ENCODE peak calls at places on chromosomes 4 and X, in five cellular contexts. One of them, this sample, is unnamed.

GRCh38 chrX:34893741-34894140 is 48.9 kb upstream of the FAM47B start:
- ATAC-seq in activated CD8-positive, alpha-beta T cell treated with anti-CD3 and anti-CD28 coated beads, Interleukin-2, amount 10 ng/mL, durations not matched to agents 7 days and 5 days: no peak
- ATAC-seq in gastrocnemius medialis: no peak
- ATAC-seq in Right ventricle myocardium inferior: no peak
- ATAC-seq in activated T-cell treated with anti-CD3 and anti-CD28 coated beads, Interleukin-2, amount 50 U/mL, for 72 hours: no peak
- ATAC-seq in this sample: no peak

GRCh38 chr4:211033-211511 is 86.8 kb downstream of the ZNF718 start:
- ATAC-seq in activated CD8-positive, alpha-beta T cell treated with anti-CD3 and anti-CD28 coated beads, Interleukin-2, amount 10 ng/mL, durations not matched to agents 7 days and 5 days: peak
- ATAC-seq in activated T-cell treated with anti-CD3 and anti-CD28 coated beads, Interleukin-2, amount 50 U/mL, for 72 hours: no peak
- ATAC-seq in gastrocnemius medialis: no peak
- ATAC-seq in Right ventricle myocardium inferior: no peak
- ATAC-seq in this sample: no peak

GRCh38 chr4:84750260-84750955 is 167.5 kb downstream of the CDS1 start:
- ATAC-seq in Right ventricle myocardium inferior: peak
- ATAC-seq in activated CD8-positive, alpha-beta T cell treated with anti-CD3 and anti-CD28 coated beads, Interleukin-2, amount 10 ng/mL, durations not matched to agents 7 days and 5 days: no peak
- ATAC-seq in gastrocnemius medialis: peak
- ATAC-seq in activated T-cell treated with anti-CD3 and anti-CD28 coated beads, Interleukin-2, amount 50 U/mL, for 72 hours: no peak
- ATAC-seq in this sample: peak

GRCh38 chr4:144655491-144655890 is 9.5 kb downstream of the HHIP start:
- ATAC-seq in activated CD8-positive, alpha-beta T cell treated with anti-CD3 and anti-CD28 coated beads, Interleukin-2, amount 10 ng/mL, durations not matched to agents 7 days and 5 days: no peak
- ATAC-seq in activated T-cell treated with anti-CD3 and anti-CD28 coated beads, Interleukin-2, amount 50 U/mL, for 72 hours: no peak
- ATAC-seq in gastrocnemius medialis: no peak
- ATAC-seq in Right ventricle myocardium inferior: no peak
- ATAC-seq in this sample: no peak

GRCh38 chr4:23976423-23976822 is 86.6 kb upstream of the PPARGC1A start:
- ATAC-seq in Right ventricle myocardium inferior: no peak
- ATAC-seq in activated CD8-positive, alpha-beta T cell treated with anti-CD3 and anti-CD28 coated beads, Interleukin-2, amount 10 ng/mL, durations not matched to agents 7 days and 5 days: no peak
- ATAC-seq in activated T-cell treated with anti-CD3 and anti-CD28 coated beads, Interleukin-2, amount 50 U/mL, for 72 hours: no peak
- ATAC-seq in gastrocnemius medialis: no peak
- ATAC-seq in this sample: no peak

GRCh38 chr4:2135083-2135482 is 76.0 kb downstream of the NAT8L start:
- ATAC-seq in activated CD8-positive, alpha-beta T cell treated with anti-CD3 and anti-CD28 coated beads, Interleukin-2, amount 10 ng/mL, durations not matched to agents 7 days and 5 days: peak
- ATAC-seq in Right ventricle myocardium inferior: no peak
- ATAC-seq in activated T-cell treated with anti-CD3 and anti-CD28 coated beads, Interleukin-2, amount 50 U/mL, for 72 hours: peak
- ATAC-seq in gastrocnemius medialis: no peak
- ATAC-seq in this sample: no peak

GRCh38 chrX:18966624-18967023 is 17.3 kb downstream of the PHKA2 start:
- ATAC-seq in Right ventricle myocardium inferior: peak
- ATAC-seq in activated T-cell treated with anti-CD3 and anti-CD28 coated beads, Interleukin-2, amount 50 U/mL, for 72 hours: no peak
- ATAC-seq in gastrocnemius medialis: peak
- ATAC-seq in activated CD8-positive, alpha-beta T cell treated with anti-CD3 and anti-CD28 coated beads, Interleukin-2, amount 10 ng/mL, durations not matched to agents 7 days and 5 days: no peak
- ATAC-seq in this sample: no peak

GRCh38 chr4:133856736-133857355 is 344.7 kb downstream of the PABPC4L start:
- ATAC-seq in gastrocnemius medialis: no peak
- ATAC-seq in activated CD8-positive, alpha-beta T cell treated with anti-CD3 and anti-CD28 coated beads, Interleukin-2, amount 10 ng/mL, durations not matched to agents 7 days and 5 days: no peak
- ATAC-seq in Right ventricle myocardium inferior: no peak
- ATAC-seq in activated T-cell treated with anti-CD3 and anti-CD28 coated beads, Interleukin-2, amount 50 U/mL, for 72 hours: no peak
- ATAC-seq in this sample: no peak

GRCh38 chr4:114368751-114369150 is 229.9 kb upstream of the UGT8 start:
- ATAC-seq in Right ventricle myocardium inferior: no peak
- ATAC-seq in gastrocnemius medialis: no peak
- ATAC-seq in activated T-cell treated with anti-CD3 and anti-CD28 coated beads, Interleukin-2, amount 50 U/mL, for 72 hours: no peak
- ATAC-seq in activated CD8-positive, alpha-beta T cell treated with anti-CD3 and anti-CD28 coated beads, Interleukin-2, amount 10 ng/mL, durations not matched to agents 7 days and 5 days: no peak
- ATAC-seq in this sample: no peak

GRCh38 chr4:39255916-39256315 is 73.6 kb downstream of the WDR19 start:
- ATAC-seq in activated CD8-positive, alpha-beta T cell treated with anti-CD3 and anti-CD28 coated beads, Interleukin-2, amount 10 ng/mL, durations not matched to agents 7 days and 5 days: no peak
- ATAC-seq in activated T-cell treated with anti-CD3 and anti-CD28 coated beads, Interleukin-2, amount 50 U/mL, for 72 hours: no peak
- ATAC-seq in gastrocnemius medialis: no peak
- ATAC-seq in Right ventricle myocardium inferior: no peak
- ATAC-seq in this sample: no peak

GRCh38 chr4:142091085-142091513 is 454.7 kb downstream of the IL15 start:
- ATAC-seq in activated T-cell treated with anti-CD3 and anti-CD28 coated beads, Interleukin-2, amount 50 U/mL, for 72 hours: no peak
- ATAC-seq in activated CD8-positive, alpha-beta T cell treated with anti-CD3 and anti-CD28 coated beads, Interleukin-2, amount 10 ng/mL, durations not matched to agents 7 days and 5 days: no peak
- ATAC-seq in Right ventricle myocardium inferior: peak
- ATAC-seq in gastrocnemius medialis: peak
- ATAC-seq in this sample: peak

GRCh38 chrX:145475725-145476124 is 228.4 kb downstream of the SPANXN1 start:
- ATAC-seq in Right ventricle myocardium inferior: no peak
- ATAC-seq in activated T-cell treated with anti-CD3 and anti-CD28 coated beads, Interleukin-2, amount 50 U/mL, for 72 hours: no peak
- ATAC-seq in gastrocnemius medialis: no peak
- ATAC-seq in activated CD8-positive, alpha-beta T cell treated with anti-CD3 and anti-CD28 coated beads, Interleukin-2, amount 10 ng/mL, durations not matched to agents 7 days and 5 days: no peak
- ATAC-seq in this sample: no peak

GRCh38 chrX:56231706-56232105 is 450 bp upstream of the KLF8 start:
- ATAC-seq in gastrocnemius medialis: no peak
- ATAC-seq in activated CD8-positive, alpha-beta T cell treated with anti-CD3 and anti-CD28 coated beads, Interleukin-2, amount 10 ng/mL, durations not matched to agents 7 days and 5 days: no peak
- ATAC-seq in Right ventricle myocardium inferior: no peak
- ATAC-seq in activated T-cell treated with anti-CD3 and anti-CD28 coated beads, Interleukin-2, amount 50 U/mL, for 72 hours: no peak
- ATAC-seq in this sample: no peak

GRCh38 chr4:77308843-77309242 is 151.8 kb downstream of the CCNG2 start:
- ATAC-seq in activated T-cell treated with anti-CD3 and anti-CD28 coated beads, Interleukin-2, amount 50 U/mL, for 72 hours: peak
- ATAC-seq in gastrocnemius medialis: no peak
- ATAC-seq in activated CD8-positive, alpha-beta T cell treated with anti-CD3 and anti-CD28 coated beads, Interleukin-2, amount 10 ng/mL, durations not matched to agents 7 days and 5 days: no peak
- ATAC-seq in Right ventricle myocardium inferior: no peak
- ATAC-seq in this sample: no peak

GRCh38 chr4:173243321-173243720 is 74.7 kb downstream of the GALNT7 start:
- ATAC-seq in Right ventricle myocardium inferior: no peak
- ATAC-seq in gastrocnemius medialis: peak
- ATAC-seq in activated T-cell treated with anti-CD3 and anti-CD28 coated beads, Interleukin-2, amount 50 U/mL, for 72 hours: no peak
- ATAC-seq in activated CD8-positive, alpha-beta T cell treated with anti-CD3 and anti-CD28 coated beads, Interleukin-2, amount 10 ng/mL, durations not matched to agents 7 days and 5 days: no peak
- ATAC-seq in this sample: peak

GRCh38 chrX:9638871-9639270 is 126.8 kb downstream of the GPR143 start:
- ATAC-seq in gastrocnemius medialis: no peak
- ATAC-seq in activated T-cell treated with anti-CD3 and anti-CD28 coated beads, Interleukin-2, amount 50 U/mL, for 72 hours: no peak
- ATAC-seq in activated CD8-positive, alpha-beta T cell treated with anti-CD3 and anti-CD28 coated beads, Interleukin-2, amount 10 ng/mL, durations not matched to agents 7 days and 5 days: no peak
- ATAC-seq in Right ventricle myocardium inferior: no peak
- ATAC-seq in this sample: no peak

GRCh38 chr4:699816-700580 is 5.6 kb upstream of the PCGF3 start:
- ATAC-seq in activated T-cell treated with anti-CD3 and anti-CD28 coated beads, Interleukin-2, amount 50 U/mL, for 72 hours: no peak
- ATAC-seq in activated CD8-positive, alpha-beta T cell treated with anti-CD3 and anti-CD28 coated beads, Interleukin-2, amount 10 ng/mL, durations not matched to agents 7 days and 5 days: no peak
- ATAC-seq in gastrocnemius medialis: no peak
- ATAC-seq in Right ventricle myocardium inferior: no peak
- ATAC-seq in this sample: no peak

GRCh38 chrX:9912341-9912740 is 54.8 kb upstream of the CLDN34 start:
- ATAC-seq in activated CD8-positive, alpha-beta T cell treated with anti-CD3 and anti-CD28 coated beads, Interleukin-2, amount 10 ng/mL, durations not matched to agents 7 days and 5 days: no peak
- ATAC-seq in activated T-cell treated with anti-CD3 and anti-CD28 coated beads, Interleukin-2, amount 50 U/mL, for 72 hours: no peak
- ATAC-seq in gastrocnemius medialis: no peak
- ATAC-seq in Right ventricle myocardium inferior: no peak
- ATAC-seq in this sample: no peak

GRCh38 chr4:125243835-125244397 is 70.8 kb upstream of the FAT4 start:
- ATAC-seq in activated CD8-positive, alpha-beta T cell treated with anti-CD3 and anti-CD28 coated beads, Interleukin-2, amount 10 ng/mL, durations not matched to agents 7 days and 5 days: no peak
- ATAC-seq in Right ventricle myocardium inferior: no peak
- ATAC-seq in gastrocnemius medialis: no peak
- ATAC-seq in activated T-cell treated with anti-CD3 and anti-CD28 coated beads, Interleukin-2, amount 50 U/mL, for 72 hours: no peak
- ATAC-seq in this sample: no peak

GRCh38 chr4:8846046-8846720 is 25.5 kb downstream of the HMX1 start:
- ATAC-seq in activated T-cell treated with anti-CD3 and anti-CD28 coated beads, Interleukin-2, amount 50 U/mL, for 72 hours: no peak
- ATAC-seq in activated CD8-positive, alpha-beta T cell treated with anti-CD3 and anti-CD28 coated beads, Interleukin-2, amount 10 ng/mL, durations not matched to agents 7 days and 5 days: no peak
- ATAC-seq in gastrocnemius medialis: no peak
- ATAC-seq in Right ventricle myocardium inferior: no peak
- ATAC-seq in this sample: no peak

GRCh38 chr4:7360802-7361201 is 73.9 kb downstream of the PSAPL1 start:
- ATAC-seq in activated T-cell treated with anti-CD3 and anti-CD28 coated beads, Interleukin-2, amount 50 U/mL, for 72 hours: no peak
- ATAC-seq in gastrocnemius medialis: no peak
- ATAC-seq in activated CD8-positive, alpha-beta T cell treated with anti-CD3 and anti-CD28 coated beads, Interleukin-2, amount 10 ng/mL, durations not matched to agents 7 days and 5 days: no peak
- ATAC-seq in Right ventricle myocardium inferior: no peak
- ATAC-seq in this sample: no peak

GRCh38 chr4:38677466-38677865 is 13.5 kb downstream of the KLF3 start:
- ATAC-seq in activated T-cell treated with anti-CD3 and anti-CD28 coated beads, Interleukin-2, amount 50 U/mL, for 72 hours: peak
- ATAC-seq in Right ventricle myocardium inferior: no peak
- ATAC-seq in activated CD8-positive, alpha-beta T cell treated with anti-CD3 and anti-CD28 coated beads, Interleukin-2, amount 10 ng/mL, durations not matched to agents 7 days and 5 days: no peak
- ATAC-seq in gastrocnemius medialis: no peak
- ATAC-seq in this sample: no peak

GRCh38 chr4:113962719-113963274 is 16.6 kb downstream of the ARSJ start:
- ATAC-seq in activated CD8-positive, alpha-beta T cell treated with anti-CD3 and anti-CD28 coated beads, Interleukin-2, amount 10 ng/mL, durations not matched to agents 7 days and 5 days: no peak
- ATAC-seq in Right ventricle myocardium inferior: no peak
- ATAC-seq in activated T-cell treated with anti-CD3 and anti-CD28 coated beads, Interleukin-2, amount 50 U/mL, for 72 hours: no peak
- ATAC-seq in gastrocnemius medialis: no peak
- ATAC-seq in this sample: no peak

GRCh38 chr4:147312376-147313046 is 168.4 kb upstream of the EDNRA start:
- ATAC-seq in gastrocnemius medialis: no peak
- ATAC-seq in Right ventricle myocardium inferior: no peak
- ATAC-seq in activated T-cell treated with anti-CD3 and anti-CD28 coated beads, Interleukin-2, amount 50 U/mL, for 72 hours: no peak
- ATAC-seq in activated CD8-positive, alpha-beta T cell treated with anti-CD3 and anti-CD28 coated beads, Interleukin-2, amount 10 ng/mL, durations not matched to agents 7 days and 5 days: no peak
- ATAC-seq in this sample: no peak

GRCh38 chrX:16825306-16826035 is 39.2 kb downstream of the TXLNG start:
- ATAC-seq in activated CD8-positive, alpha-beta T cell treated with anti-CD3 and anti-CD28 coated beads, Interleukin-2, amount 10 ng/mL, durations not matched to agents 7 days and 5 days: no peak
- ATAC-seq in activated T-cell treated with anti-CD3 and anti-CD28 coated beads, Interleukin-2, amount 50 U/mL, for 72 hours: no peak
- ATAC-seq in gastrocnemius medialis: no peak
- ATAC-seq in Right ventricle myocardium inferior: no peak
- ATAC-seq in this sample: no peak